ENCODE peak calls at places on chromosomes 2 and 18, in eight cellular contexts. One of them, this sample, is unnamed.

GRCh38 chr18:51491678-51492372 is 294.3 kb upstream of the MEX3C start:
- DNase-seq in HCT116: no peak
- DNase-seq in GM23338: no peak
- DNase-seq in HepG2: no peak
- DNase-seq in endothelial cell of umbilical vein: no peak
- DNase-seq in K562: no peak
- DNase-seq in H1: no peak
- DNase-seq in SK-N-MC: no peak
- DNase-seq in this sample: no peak

GRCh38 chr2:239312081-239312501 is 88.7 kb downstream of the HDAC4 start:
- DNase-seq in HCT116: no peak
- DNase-seq in GM23338: no peak
- DNase-seq in HepG2: no peak
- DNase-seq in endothelial cell of umbilical vein: no peak
- DNase-seq in K562: no peak
- DNase-seq in H1: no peak
- DNase-seq in SK-N-MC: no peak
- DNase-seq in this sample: no peak

GRCh38 chr2:231820786-231821303 is 34.6 kb downstream of the COPS7B start:
- DNase-seq in HCT116: no peak
- DNase-seq in GM23338: no peak
- DNase-seq in HepG2: no peak
- DNase-seq in endothelial cell of umbilical vein: no peak
- DNase-seq in K562: no peak
- DNase-seq in H1: no peak
- DNase-seq in SK-N-MC: no peak
- DNase-seq in this sample: no peak

GRCh38 chr2:179861777-179862117 is 335 bp upstream of the ZNF385B start:
- DNase-seq in HCT116: no peak
- DNase-seq in GM23338: peak
- DNase-seq in HepG2: no peak
- DNase-seq in endothelial cell of umbilical vein: no peak
- DNase-seq in K562: no peak
- DNase-seq in H1: no peak
- DNase-seq in SK-N-MC: no peak
- DNase-seq in this sample: no peak

GRCh38 chr2:185835974-185836373 is 97.4 kb downstream of the FSIP2 start:
- DNase-seq in HCT116: no peak
- DNase-seq in GM23338: no peak
- DNase-seq in HepG2: no peak
- DNase-seq in endothelial cell of umbilical vein: no peak
- DNase-seq in K562: no peak
- DNase-seq in H1: no peak
- DNase-seq in SK-N-MC: no peak
- DNase-seq in this sample: no peak

GRCh38 chr2:39913648-39914456 is 134.8 kb upstream of the THUMPD2 start:
- DNase-seq in HCT116: peak
- DNase-seq in GM23338: peak
- DNase-seq in HepG2: peak
- DNase-seq in endothelial cell of umbilical vein: peak
- DNase-seq in K562: peak
- DNase-seq in H1: no peak
- DNase-seq in SK-N-MC: peak
- DNase-seq in this sample: peak

GRCh38 chr2:69012310-69013122 is 463 bp upstream of the ANTXR1 start:
- DNase-seq in HCT116: peak
- DNase-seq in GM23338: peak
- DNase-seq in HepG2: peak
- DNase-seq in endothelial cell of umbilical vein: peak
- DNase-seq in K562: peak
- DNase-seq in H1: peak
- DNase-seq in SK-N-MC: no peak
- DNase-seq in this sample: no peak

GRCh38 chr18:35917043-35917442 is 55.4 kb upstream of the RMP24 start:
- DNase-seq in HCT116: no peak
- DNase-seq in GM23338: peak
- DNase-seq in HepG2: no peak
- DNase-seq in endothelial cell of umbilical vein: no peak
- DNase-seq in K562: no peak
- DNase-seq in H1: no peak
- DNase-seq in SK-N-MC: no peak
- DNase-seq in this sample: no peak

GRCh38 chr2:174340400-174341300 is 5.9 kb downstream of the SP9 start:
- DNase-seq in HCT116: no peak
- DNase-seq in GM23338: peak
- DNase-seq in HepG2: peak
- DNase-seq in endothelial cell of umbilical vein: no peak
- DNase-seq in K562: no peak
- DNase-seq in H1: peak
- DNase-seq in SK-N-MC: no peak
- DNase-seq in this sample: no peak

GRCh38 chr2:109031481-109032228 is 42.6 kb upstream of the EDAR start:
- DNase-seq in HCT116: no peak
- DNase-seq in GM23338: peak
- DNase-seq in HepG2: peak
- DNase-seq in endothelial cell of umbilical vein: peak
- DNase-seq in K562: peak
- DNase-seq in H1: peak
- DNase-seq in SK-N-MC: no peak
- DNase-seq in this sample: no peak

GRCh38 chr2:216285641-216286156 is 86.6 kb downstream of the MARCHF4 start:
- DNase-seq in HCT116: no peak
- DNase-seq in GM23338: peak
- DNase-seq in HepG2: no peak
- DNase-seq in endothelial cell of umbilical vein: peak
- DNase-seq in K562: no peak
- DNase-seq in H1: peak
- DNase-seq in SK-N-MC: no peak
- DNase-seq in this sample: no peak

GRCh38 chr2:191374939-191375338 is 129.7 kb downstream of the MYO1B start:
- DNase-seq in HCT116: no peak
- DNase-seq in GM23338: no peak
- DNase-seq in HepG2: no peak
- DNase-seq in endothelial cell of umbilical vein: no peak
- DNase-seq in K562: no peak
- DNase-seq in H1: no peak
- DNase-seq in SK-N-MC: no peak
- DNase-seq in this sample: no peak

GRCh38 chr2:113692698-113693428 is 63.6 kb downstream of the SLC35F5 start:
- DNase-seq in HCT116: no peak
- DNase-seq in GM23338: no peak
- DNase-seq in HepG2: no peak
- DNase-seq in endothelial cell of umbilical vein: no peak
- DNase-seq in K562: no peak
- DNase-seq in H1: no peak
- DNase-seq in SK-N-MC: no peak
- DNase-seq in this sample: peak

GRCh38 chr2:207505728-207506127 is 24.0 kb upstream of the CREB1 start:
- DNase-seq in HCT116: no peak
- DNase-seq in GM23338: peak
- DNase-seq in HepG2: no peak
- DNase-seq in endothelial cell of umbilical vein: peak
- DNase-seq in K562: no peak
- DNase-seq in H1: no peak
- DNase-seq in SK-N-MC: no peak
- DNase-seq in this sample: no peak

GRCh38 chr18:37669991-37670534 is 104.5 kb upstream of the CELF4 start:
- DNase-seq in HCT116: no peak
- DNase-seq in GM23338: peak
- DNase-seq in HepG2: no peak
- DNase-seq in endothelial cell of umbilical vein: no peak
- DNase-seq in K562: peak
- DNase-seq in H1: no peak
- DNase-seq in SK-N-MC: no peak
- DNase-seq in this sample: no peak

GRCh38 chr2:212520340-212520739 is 18.3 kb downstream of the ERBB4 start:
- DNase-seq in HCT116: peak
- DNase-seq in GM23338: peak
- DNase-seq in HepG2: peak
- DNase-seq in endothelial cell of umbilical vein: peak
- DNase-seq in K562: no peak
- DNase-seq in H1: no peak
- DNase-seq in SK-N-MC: no peak
- DNase-seq in this sample: no peak

GRCh38 chr2:134122610-134123009 is 131.3 kb upstream of the MGAT5 start:
- DNase-seq in HCT116: no peak
- DNase-seq in GM23338: peak
- DNase-seq in HepG2: peak
- DNase-seq in endothelial cell of umbilical vein: no peak
- DNase-seq in K562: no peak
- DNase-seq in H1: no peak
- DNase-seq in SK-N-MC: no peak
- DNase-seq in this sample: no peak

GRCh38 chr2:119012345-119013301 is 70.6 kb downstream of the MARCO start:
- DNase-seq in HCT116: no peak
- DNase-seq in GM23338: no peak
- DNase-seq in HepG2: no peak
- DNase-seq in endothelial cell of umbilical vein: no peak
- DNase-seq in K562: no peak
- DNase-seq in H1: peak
- DNase-seq in SK-N-MC: no peak
- DNase-seq in this sample: no peak

GRCh38 chr2:119010336-119010735 is 68.3 kb downstream of the MARCO start:
- DNase-seq in HCT116: no peak
- DNase-seq in GM23338: no peak
- DNase-seq in HepG2: no peak
- DNase-seq in endothelial cell of umbilical vein: no peak
- DNase-seq in K562: no peak
- DNase-seq in H1: no peak
- DNase-seq in SK-N-MC: no peak
- DNase-seq in this sample: no peak

GRCh38 chr2:119013640-119014039 is 71.6 kb downstream of the MARCO start:
- DNase-seq in HCT116: no peak
- DNase-seq in GM23338: no peak
- DNase-seq in HepG2: no peak
- DNase-seq in endothelial cell of umbilical vein: no peak
- DNase-seq in K562: no peak
- DNase-seq in H1: peak
- DNase-seq in SK-N-MC: no peak
- DNase-seq in this sample: no peak

GRCh38 chr2:119011162-119011909 is 69.3 kb downstream of the MARCO start:
- DNase-seq in HCT116: peak
- DNase-seq in GM23338: peak
- DNase-seq in HepG2: peak
- DNase-seq in endothelial cell of umbilical vein: peak
- DNase-seq in K562: peak
- DNase-seq in H1: peak
- DNase-seq in SK-N-MC: no peak
- DNase-seq in this sample: no peak

GRCh38 chr2:119011910-119012209 is 69.9 kb downstream of the MARCO start:
- DNase-seq in HCT116: no peak
- DNase-seq in GM23338: no peak
- DNase-seq in HepG2: no peak
- DNase-seq in endothelial cell of umbilical vein: no peak
- DNase-seq in K562: no peak
- DNase-seq in H1: no peak
- DNase-seq in SK-N-MC: no peak
- DNase-seq in this sample: no peak
- TF ChIP-seq EZH2 in HCT116: no peak
- TF ChIP-seq EZH2 in GM23338: no peak
- TF ChIP-seq EZH2 in HepG2: no peak
- TF ChIP-seq EZH2 in endothelial cell of umbilical vein: no peak
- TF ChIP-seq EZH2 in K562: no peak
- TF ChIP-seq EZH2 in H1: no peak
- TF ChIP-seq EZH2 in SK-N-MC: no peak
- TF ChIP-seq EZH2 in this sample: no peak

DNA sequence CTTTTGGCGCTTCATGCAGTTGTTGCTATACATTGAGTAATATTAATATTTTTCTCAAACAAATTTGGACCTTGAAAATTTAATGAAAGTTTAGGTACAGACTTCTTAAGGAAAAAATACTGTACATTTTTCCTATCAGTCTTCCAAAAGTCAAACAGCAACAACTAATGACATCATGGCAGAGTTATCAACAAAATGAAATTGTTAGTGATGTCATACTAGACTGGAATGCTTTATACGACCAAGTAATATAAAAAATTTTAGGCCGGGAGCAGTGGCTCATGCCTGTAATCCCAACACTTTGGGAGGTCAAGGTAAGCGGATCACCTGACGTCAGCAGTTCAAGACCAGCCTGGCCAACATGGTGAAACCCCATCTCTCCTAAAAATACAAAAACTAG is 12.0 kb upstream of the STPG4 start:
- DNase-seq in HCT116: no peak
- DNase-seq in GM23338: no peak
- DNase-seq in HepG2: no peak
- DNase-seq in endothelial cell of umbilical vein: no peak
- DNase-seq in K562: no peak
- DNase-seq in H1: no peak
- DNase-seq in SK-N-MC: no peak
- DNase-seq in this sample: no peak
- TF ChIP-seq POLR2AphosphoS5 in HCT116: no peak
- TF ChIP-seq POLR2AphosphoS5 in GM23338: no peak
- TF ChIP-seq POLR2AphosphoS5 in HepG2: no peak
- TF ChIP-seq POLR2AphosphoS5 in endothelial cell of umbilical vein: no peak
- TF ChIP-seq POLR2AphosphoS5 in K562: no peak
- TF ChIP-seq POLR2AphosphoS5 in H1: no peak
- TF ChIP-seq POLR2AphosphoS5 in SK-N-MC: no peak
- TF ChIP-seq POLR2AphosphoS5 in this sample: no peak

DNA sequence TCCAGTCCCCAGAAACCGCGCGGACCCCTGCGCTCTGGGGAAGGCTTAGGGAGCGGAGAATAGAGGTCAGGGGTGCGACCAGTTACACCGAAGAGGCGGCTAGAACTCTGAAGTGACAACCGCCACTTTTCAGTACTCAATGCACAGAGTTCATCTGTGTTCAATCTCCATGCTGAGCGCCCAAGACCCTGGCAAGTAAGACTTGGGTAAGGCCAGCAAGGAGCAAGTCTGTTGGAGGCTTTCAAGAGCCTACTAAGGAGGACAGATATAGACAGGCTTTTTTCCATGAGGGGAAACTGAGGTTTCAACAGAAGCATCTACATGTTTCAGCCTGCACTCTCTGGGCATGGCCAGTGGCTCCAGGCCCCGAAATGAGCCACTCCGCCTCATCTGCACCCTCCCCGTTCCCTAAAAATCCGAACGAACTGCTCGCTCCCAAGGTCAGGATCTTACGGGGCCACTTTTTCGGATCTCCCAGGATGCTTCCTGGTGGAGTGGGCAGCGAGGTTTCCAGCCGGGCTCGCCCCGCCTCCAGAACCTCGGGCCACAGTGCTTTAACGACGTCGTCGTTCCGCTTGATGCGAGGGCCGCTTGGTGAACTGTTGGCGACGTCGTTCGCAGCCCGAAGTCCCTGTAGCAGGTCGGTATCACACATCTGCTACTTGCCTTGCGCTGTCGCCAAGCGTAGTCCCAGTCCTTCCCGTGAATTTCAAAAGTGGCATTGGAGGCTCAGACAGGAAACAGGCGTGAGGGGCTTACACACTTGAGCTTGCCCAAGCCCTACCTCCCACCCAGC is 15.5 kb downstream of the EVX2 start:
- DNase-seq in HCT116: no peak
- DNase-seq in GM23338: peak
- DNase-seq in HepG2: no peak
- DNase-seq in endothelial cell of umbilical vein: no peak
- DNase-seq in K562: no peak
- DNase-seq in H1: peak
- DNase-seq in SK-N-MC: no peak
- DNase-seq in this sample: no peak
- TF ChIP-seq EZH2 in HCT116: no peak
- TF ChIP-seq EZH2 in GM23338: peak
- TF ChIP-seq EZH2 in HepG2: no peak
- TF ChIP-seq EZH2 in endothelial cell of umbilical vein: peak
- TF ChIP-seq EZH2 in K562: no peak
- TF ChIP-seq EZH2 in H1: peak
- TF ChIP-seq EZH2 in SK-N-MC: no peak
- TF ChIP-seq EZH2 in this sample: no peak

GRCh38 chr18:62064361-62064760 is 122.5 kb downstream of the PIGN start:
- DNase-seq in HCT116: no peak
- DNase-seq in GM23338: no peak
- DNase-seq in HepG2: no peak
- DNase-seq in endothelial cell of umbilical vein: no peak
- DNase-seq in K562: no peak
- DNase-seq in H1: no peak
- DNase-seq in SK-N-MC: no peak
- DNase-seq in this sample: no peak
- TF ChIP-seq POLR2AphosphoS5 in HCT116: no peak
- TF ChIP-seq POLR2AphosphoS5 in GM23338: no peak
- TF ChIP-seq POLR2AphosphoS5 in HepG2: no peak
- TF ChIP-seq POLR2AphosphoS5 in endothelial cell of umbilical vein: no peak
- TF ChIP-seq POLR2AphosphoS5 in K562: no peak
- TF ChIP-seq POLR2AphosphoS5 in H1: no peak
- TF ChIP-seq POLR2AphosphoS5 in SK-N-MC: no peak
- TF ChIP-seq POLR2AphosphoS5 in this sample: no peak